ENCODE peak calls at places on chromosomes 7 and 10, in six cellular contexts. M is neuronal stem cell, L is IMR-90, W is H9, A is H1, C is trophoblast cell. D is an unnamed sample. For H3K4me1, the result is how much of the 10 kb centered on the place peaks cover.

GRCh38 chr10:116715839-116716377 is 26.5 kb downstream of the HSPA12A start:
- DNase-seq in M (no peak), L (no peak), W (no peak), A (no peak), C (no peak), D (no peak)

GRCh38 chr7:1807821-1808600 is 137.9 kb downstream of the ELFN1 start:
- DNase-seq in M (no peak), L (no peak), W (no peak), A (no peak), C (no peak), D (no peak)

GRCh38 chr10:91073301-91073780 is 147.1 kb upstream of the PCGF5 start:
- DNase-seq in M (no peak), L (no peak), W (no peak), A (no peak), C (no peak), D (no peak)

GRCh38 chr10:86411281-86411841 is 44.8 kb upstream of the GRID1 start:
- DNase-seq in M (no peak), L (peak), W (no peak), A (no peak), C (peak), D (peak)

GRCh38 chr10:92419740-92420553 is 129.0 kb downstream of the MARCHF5 start:
- DNase-seq in M (no peak), L (peak), W (peak), A (peak), C (peak), D (peak)

GRCh38 chr7:93851536-93851935 is 39.0 kb downstream of the TFPI2 start:
- DNase-seq in M (no peak), L (peak), W (no peak), A (no peak), C (no peak), D (no peak)

GRCh38 chr7:73900286-73900685 is 39.3 kb downstream of the TMEM270 start:
- DNase-seq in M (no peak), L (no peak), W (peak), A (no peak), C (peak), D (no peak)

GRCh38 chr7:139623518-139623917 is 100.0 kb downstream of the CLEC2L start:
- DNase-seq in M (no peak), L (peak), W (no peak), A (no peak), C (no peak), D (peak)

GRCh38 chr7:91020611-91021385 is 243.4 kb upstream of the FZD1 start:
- DNase-seq in M (no peak), L (no peak), W (no peak), A (no peak), C (no peak), D (no peak)

GRCh38 chr7:805261-805660 is 27.0 kb upstream of the SUN1 start:
- DNase-seq in M (no peak), L (no peak), W (no peak), A (no peak), C (peak), D (peak)

GRCh38 chr7:95471076-95471475 is 14.7 kb upstream of the ASB4 start:
- DNase-seq in M (no peak), L (no peak), W (no peak), A (no peak), C (no peak), D (no peak)

GRCh38 chr10:14385591-14386201 is 55.0 kb upstream of the FRMD4A start:
- DNase-seq in M (no peak), L (peak), W (no peak), A (no peak), C (no peak), D (no peak)

GRCh38 chr10:110074986-110075664 is 67.3 kb downstream of the ADD3 start:
- DNase-seq in M (no peak), L (peak), W (no peak), A (no peak), C (no peak), D (peak)

GRCh38 chr7:150924256-150924851 is 53.8 kb downstream of the KCNH2 start:
- DNase-seq in M (no peak), L (no peak), W (no peak), A (no peak), C (no peak), D (no peak)

GRCh38 chr10:124149681-124150080 is 56.3 kb upstream of the CHST15 start:
- DNase-seq in M (peak), L (no peak), W (no peak), A (no peak), C (no peak), D (no peak)

GRCh38 chr10:122264442-122264841 is 6.7 kb upstream of the BTBD16 start:
- DNase-seq in M (no peak), L (peak), W (no peak), A (no peak), C (peak), D (no peak)

GRCh38 chr7:47482013-47482761 is 99.7 kb downstream of the TNS3 start:
- DNase-seq in M (no peak), L (peak), W (no peak), A (no peak), C (peak), D (peak)

GRCh38 chr7:2728309-2729042 is 40.5 kb downstream of the AMZ1 start:
- DNase-seq in M (no peak), L (peak), W (no peak), A (no peak), C (no peak), D (no peak)

GRCh38 chr7:157713591-157713990 is 376.8 kb downstream of the DNAJB6 start:
- DNase-seq in M (no peak), L (no peak), W (peak), A (no peak), C (no peak), D (no peak)

GRCh38 chr10:45008524-45009161 is 7.9 kb downstream of the ZNF22 start:
- DNase-seq in M (peak), L (peak), W (no peak), A (no peak), C (peak), D (peak)

GRCh38 chr7:93973134-93973533 is 31.0 kb downstream of the BET1 start:
- DNase-seq in M (no peak), L (peak), W (no peak), A (no peak), C (no peak), D (no peak)

GRCh38 chr7:51224811-51225581 is 91.6 kb downstream of the COBL start:
- DNase-seq in M (no peak), L (no peak), W (peak), A (peak), C (peak), D (no peak)

GRCh38 chr7:133019590-133019989 is 62.3 kb downstream of the CHCHD3 start:
- DNase-seq in M (no peak), L (no peak), W (no peak), A (no peak), C (no peak), D (no peak)

GRCh38 chr7:55253188-55253587 is 111.9 kb upstream of the LANCL2 start:
- DNase-seq in M (no peak), L (no peak), W (no peak), A (no peak), C (no peak), D (no peak)

GRCh38 chr7:85025312-85025756 is 161.5 kb downstream of the SEMA3D start:
- DNase-seq in M (no peak), L (no peak), W (no peak), A (no peak), C (no peak), D (no peak)

GRCh38 chr7:131546583-131547111 is 9.8 kb downstream of the PODXL start:
- DNase-seq in M (peak), L (no peak), W (peak), A (peak), C (no peak), D (no peak)

GRCh38 chr10:50593523-50593922 is 30.2 kb downstream of the SGMS1 start:
- DNase-seq in M (no peak), L (peak), W (no peak), A (no peak), C (no peak), D (peak)

GRCh38 chr10:5775705-5776104 is 37.5 kb downstream of the GDI2 start:
- DNase-seq in M (no peak), L (no peak), W (no peak), A (no peak), C (no peak), D (no peak)

GRCh38 chr7:105791926-105792325 is 84.5 kb downstream of the ATXN7L1 start:
- DNase-seq in M (no peak), L (no peak), W (peak), A (no peak), C (no peak), D (no peak)

GRCh38 chr10:110208614-110209398 is 1.4 kb downstream of the MXI1 start:
- DNase-seq in M (no peak), L (peak), W (no peak), A (no peak), C (peak), D (peak)

GRCh38 chr10:72563327-72563932 is 62.4 kb downstream of the MICU1 start:
- DNase-seq in M (no peak), L (no peak), W (no peak), A (no peak), C (peak), D (no peak)

GRCh38 chr10:35451103-35452016 is 115.1 kb downstream of the CCNY start:
- DNase-seq in M (no peak), L (peak), W (no peak), A (no peak), C (no peak), D (peak)
- H3K4me1 ChIP-seq in M (under half), L (under half), W (under half), A (under half), C (under half), D (under half)

GRCh38 chr7:108015740-108016139 is 12.8 kb upstream of the LAMB1 start:
- DNase-seq in M (no peak), L (no peak), W (no peak), A (no peak), C (no peak), D (no peak)
- H3K27ac ChIP-seq in M (no peak), L (peak), W (no peak), A (no peak), C (no peak), D (peak)

GRCh38 chr10:69055241-69055640 is 32.7 kb upstream of the SRGN start:
- DNase-seq in M (no peak), L (no peak), W (no peak), A (no peak), C (no peak), D (no peak)
- H4K91ac ChIP-seq in M (no peak), L (no peak), W (no peak), A (no peak), C (no peak), D (no peak)

DNA sequence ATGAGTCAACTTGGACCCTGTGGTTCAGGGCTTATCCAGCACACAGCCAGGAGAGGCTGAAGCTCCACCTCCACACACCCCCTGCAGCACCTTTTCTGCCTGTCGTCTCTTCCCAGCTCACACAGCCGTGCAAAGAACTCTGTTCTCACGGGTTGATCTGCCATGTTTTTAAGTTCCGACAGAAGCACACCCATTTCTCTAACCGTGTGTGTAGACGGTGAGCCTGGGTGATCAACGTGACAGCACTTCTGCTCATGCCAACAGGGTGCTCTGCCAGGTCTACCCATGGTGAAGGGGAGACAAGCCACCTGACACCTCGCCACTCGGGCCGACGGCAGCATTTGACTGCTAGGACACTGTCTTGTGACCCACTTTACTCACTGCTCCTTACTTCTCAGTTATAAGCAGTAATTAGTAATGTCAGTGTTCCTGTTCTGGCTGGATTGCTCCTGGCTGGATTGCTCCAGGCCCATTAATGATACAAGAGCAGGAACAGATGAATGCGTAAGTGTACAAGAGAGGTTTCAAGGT is 90.5 kb downstream of the RNF216 start:
- DNase-seq in M (no peak), L (no peak), W (no peak), A (no peak), C (no peak), D (peak)
- H3K4me1 ChIP-seq in M (under half), L (under half), W (under half), A (under half), C (under half), D (under half)

DNA sequence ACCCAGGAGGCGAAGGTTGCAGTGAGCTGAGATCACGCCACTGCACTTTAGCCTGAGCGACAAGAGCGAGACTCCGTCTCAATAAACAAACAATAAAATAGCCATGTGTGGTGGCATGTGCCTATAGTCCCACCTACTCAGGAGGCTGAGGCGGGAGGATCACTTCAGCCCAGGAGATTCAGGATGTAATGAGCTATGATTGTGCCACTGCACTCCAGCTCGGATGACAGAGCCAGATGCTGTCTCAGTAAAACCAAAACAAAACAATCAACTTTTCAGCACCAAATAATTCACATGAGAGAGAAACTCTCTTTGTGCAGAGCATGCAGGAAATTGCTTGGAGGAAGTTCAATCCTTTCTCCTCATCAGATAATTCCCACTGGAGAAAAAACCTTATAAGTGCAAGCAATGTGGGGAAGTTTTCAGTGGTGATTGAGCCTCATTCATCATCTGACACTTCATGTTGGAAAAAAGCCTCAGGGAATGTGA is 13.4 kb upstream of the FIS1 start:
- DNase-seq in M (no peak), L (no peak), W (no peak), A (no peak), C (no peak), D (no peak)
- H3K27ac ChIP-seq in M (no peak), L (no peak), W (no peak), A (no peak), C (no peak), D (no peak)

GRCh38 chr10:132400547-132401151 is 3.6 kb downstream of the PWWP2B start:
- DNase-seq in M (no peak), L (no peak), W (no peak), A (no peak), C (peak), D (no peak)
- H4K91ac ChIP-seq in M (peak), L (no peak), W (no peak), A (no peak), C (peak), D (peak)